ENCODE peak calls at places on chromosomes 12 and 14, in five cellular contexts. One of them, this sample, is unnamed.

GRCh38 chr14:21874946-21875345 is 201.3 kb upstream of the OR4E1 start:
- DNase-seq in HepG2: no peak
- DNase-seq in H1: no peak
- DNase-seq in A549: no peak
- DNase-seq in K562: no peak
- DNase-seq in this sample: no peak

GRCh38 chr12:110862331-110862730 is 15.5 kb downstream of the CCDC63 start:
- DNase-seq in HepG2: no peak
- DNase-seq in H1: no peak
- DNase-seq in A549: no peak
- DNase-seq in K562: no peak
- DNase-seq in this sample: no peak

GRCh38 chr12:20883288-20883687 is 72.8 kb downstream of the SLCO1B3 start:
- DNase-seq in HepG2: no peak
- DNase-seq in H1: no peak
- DNase-seq in A549: peak; percentile 71
- DNase-seq in K562: no peak
- DNase-seq in this sample: peak; percentile 88

GRCh38 chr14:101230161-101230850 is 326.8 kb upstream of the RTL1 start:
- DNase-seq in HepG2: no peak
- DNase-seq in H1: no peak
- DNase-seq in A549: peak; percentile 84
- DNase-seq in K562: peak; percentile 23
- DNase-seq in this sample: no peak

GRCh38 chr12:90572778-90573177 is 382.2 kb downstream of the CCER1 start:
- DNase-seq in HepG2: no peak
- DNase-seq in H1: no peak
- DNase-seq in A549: no peak
- DNase-seq in K562: no peak
- DNase-seq in this sample: no peak

GRCh38 chr14:85402546-85403162 is 127.3 kb upstream of the FLRT2 start:
- DNase-seq in HepG2: no peak
- DNase-seq in H1: no peak
- DNase-seq in A549: no peak
- DNase-seq in K562: no peak
- DNase-seq in this sample: peak; percentile 89

GRCh38 chr14:100738269-100738691 is 11.6 kb downstream of the DLK1 start:
- DNase-seq in HepG2: no peak
- DNase-seq in H1: no peak
- DNase-seq in A549: no peak
- DNase-seq in K562: no peak
- DNase-seq in this sample: no peak

GRCh38 chr12:92363295-92364146 is 217.9 kb upstream of the BTG1 start:
- DNase-seq in HepG2: no peak
- DNase-seq in H1: no peak
- DNase-seq in A549: no peak
- DNase-seq in K562: peak; percentile 62
- DNase-seq in this sample: peak; percentile 31

GRCh38 chr12:5882511-5883185 is 62.4 kb downstream of the ANO2 start:
- DNase-seq in HepG2: no peak
- DNase-seq in H1: no peak
- DNase-seq in A549: no peak
- DNase-seq in K562: peak; percentile 34
- DNase-seq in this sample: no peak

GRCh38 chr12:93798279-93798678 is 121.1 kb downstream of the CRADD start:
- DNase-seq in HepG2: no peak
- DNase-seq in H1: no peak
- DNase-seq in A549: no peak
- DNase-seq in K562: no peak
- DNase-seq in this sample: no peak

GRCh38 chr12:86727151-86727550 is 471.0 kb upstream of the MGAT4C start:
- DNase-seq in HepG2: no peak
- DNase-seq in H1: no peak
- DNase-seq in A549: peak; percentile 47
- DNase-seq in K562: no peak
- DNase-seq in this sample: peak; percentile 87

GRCh38 chr12:9906888-9907287 is 25.3 kb downstream of the CLEC2A start:
- DNase-seq in HepG2: no peak
- DNase-seq in H1: no peak
- DNase-seq in A549: no peak
- DNase-seq in K562: no peak
- DNase-seq in this sample: no peak

GRCh38 chr12:100593490-100593889 is 20.0 kb downstream of the GAS2L3 start:
- DNase-seq in HepG2: peak; percentile 65
- DNase-seq in H1: no peak
- DNase-seq in A549: no peak
- DNase-seq in K562: no peak
- DNase-seq in this sample: peak; percentile 46

GRCh38 chr14:103031566-103031911 is 25.8 kb downstream of the CDC42BPB start:
- DNase-seq in HepG2: no peak
- DNase-seq in H1: no peak
- DNase-seq in A549: no peak
- DNase-seq in K562: no peak
- DNase-seq in this sample: no peak

GRCh38 chr12:27013606-27014084 is 539 bp downstream of the TM7SF3 start:
- DNase-seq in HepG2: no peak
- DNase-seq in H1: no peak
- DNase-seq in A549: peak; percentile 40
- DNase-seq in K562: peak; percentile 45
- DNase-seq in this sample: peak; percentile 55

GRCh38 chr14:74712499-74713394 is at the start of the genes AREL1 and FCF1:
- DNase-seq in HepG2: peak; percentile 90
- DNase-seq in H1: peak; percentile 29
- DNase-seq in A549: peak; percentile 89
- DNase-seq in K562: peak; percentile 91
- DNase-seq in this sample: peak; percentile 87
- TF ChIP-seq POLR2A in HepG2: peak; percentile 84
- TF ChIP-seq POLR2A in H1: peak; percentile 91
- TF ChIP-seq POLR2A in A549: peak; percentile 73
- TF ChIP-seq POLR2A in K562: peak; percentile 82
- TF ChIP-seq POLR2A in this sample: peak; percentile 75

GRCh38 chr12:47877081-47877480 is 27.7 kb downstream of the VDR start:
- DNase-seq in HepG2: no peak
- DNase-seq in H1: no peak
- DNase-seq in A549: no peak
- DNase-seq in K562: no peak
- DNase-seq in this sample: no peak
- TF ChIP-seq JUN in HepG2: no peak
- TF ChIP-seq JUN in H1: no peak
- TF ChIP-seq JUN in A549: no peak
- TF ChIP-seq JUN in K562: no peak
- TF ChIP-seq JUN in this sample: no peak

GRCh38 chr12:69359531-69360347 is at the start of gene YEATS4:
- DNase-seq in HepG2: peak; percentile 95
- DNase-seq in H1: peak; percentile 65
- DNase-seq in A549: peak; percentile 96
- DNase-seq in K562: peak; percentile 95
- DNase-seq in this sample: peak; percentile 92
- TF ChIP-seq POLR2A in HepG2: peak; percentile 86
- TF ChIP-seq POLR2A in H1: peak; percentile 91
- TF ChIP-seq POLR2A in A549: peak; percentile 87
- TF ChIP-seq POLR2A in K562: peak; percentile 95
- TF ChIP-seq POLR2A in this sample: peak; percentile 68

DNA sequence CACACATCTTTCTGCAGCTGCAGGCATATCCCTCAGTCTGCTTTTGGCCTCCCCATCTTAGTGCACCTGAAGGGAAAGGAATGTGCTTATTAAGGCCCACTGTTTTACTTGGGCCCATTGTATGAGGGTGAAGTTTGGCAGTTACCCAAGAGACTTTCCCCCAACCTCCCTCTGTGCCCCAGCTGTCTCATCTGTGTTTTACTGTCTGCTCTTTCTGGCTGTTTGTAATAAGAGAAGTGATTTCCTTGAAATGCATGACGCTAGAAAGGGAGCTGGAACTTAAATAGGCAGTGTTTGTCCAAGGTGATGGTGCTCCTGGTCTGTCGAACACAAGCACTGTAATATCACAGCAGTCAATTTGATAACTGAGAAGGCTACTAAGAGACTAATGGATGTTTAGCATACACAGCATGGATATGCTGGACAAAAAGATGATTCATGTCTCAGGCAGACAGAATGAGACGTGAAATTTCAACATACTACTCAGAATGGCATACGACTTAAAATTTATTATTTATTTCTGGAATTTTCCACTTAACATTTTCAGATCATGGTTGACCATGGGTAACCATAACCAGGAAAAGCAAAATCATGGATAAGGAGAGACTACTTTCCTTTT is 43.6 kb downstream of the FSCB start:
- DNase-seq in HepG2: no peak
- DNase-seq in H1: no peak
- DNase-seq in A549: no peak
- DNase-seq in K562: no peak
- DNase-seq in this sample: no peak
- TF ChIP-seq JUN in HepG2: no peak
- TF ChIP-seq JUN in H1: no peak
- TF ChIP-seq JUN in A549: no peak
- TF ChIP-seq JUN in K562: no peak
- TF ChIP-seq JUN in this sample: no peak

GRCh38 chr12:132154341-132154761 is 10.1 kb downstream of the NOC4L start:
- DNase-seq in HepG2: peak; percentile 33
- DNase-seq in H1: no peak
- DNase-seq in A549: no peak
- DNase-seq in K562: no peak
- DNase-seq in this sample: no peak

GRCh38 chr12:132152411-132152821 is 8.2 kb downstream of the NOC4L start:
- DNase-seq in HepG2: no peak
- DNase-seq in H1: no peak
- DNase-seq in A549: no peak
- DNase-seq in K562: no peak
- DNase-seq in this sample: no peak

GRCh38 chr12:132152921-132153321 is 8.7 kb downstream of the NOC4L start:
- DNase-seq in HepG2: no peak
- DNase-seq in H1: no peak
- DNase-seq in A549: no peak
- DNase-seq in K562: no peak
- DNase-seq in this sample: no peak

GRCh38 chr12:132154941-132155770 is 10.9 kb downstream of the NOC4L start:
- DNase-seq in HepG2: no peak
- DNase-seq in H1: no peak
- DNase-seq in A549: peak; percentile 36
- DNase-seq in K562: no peak
- DNase-seq in this sample: no peak

DNA sequence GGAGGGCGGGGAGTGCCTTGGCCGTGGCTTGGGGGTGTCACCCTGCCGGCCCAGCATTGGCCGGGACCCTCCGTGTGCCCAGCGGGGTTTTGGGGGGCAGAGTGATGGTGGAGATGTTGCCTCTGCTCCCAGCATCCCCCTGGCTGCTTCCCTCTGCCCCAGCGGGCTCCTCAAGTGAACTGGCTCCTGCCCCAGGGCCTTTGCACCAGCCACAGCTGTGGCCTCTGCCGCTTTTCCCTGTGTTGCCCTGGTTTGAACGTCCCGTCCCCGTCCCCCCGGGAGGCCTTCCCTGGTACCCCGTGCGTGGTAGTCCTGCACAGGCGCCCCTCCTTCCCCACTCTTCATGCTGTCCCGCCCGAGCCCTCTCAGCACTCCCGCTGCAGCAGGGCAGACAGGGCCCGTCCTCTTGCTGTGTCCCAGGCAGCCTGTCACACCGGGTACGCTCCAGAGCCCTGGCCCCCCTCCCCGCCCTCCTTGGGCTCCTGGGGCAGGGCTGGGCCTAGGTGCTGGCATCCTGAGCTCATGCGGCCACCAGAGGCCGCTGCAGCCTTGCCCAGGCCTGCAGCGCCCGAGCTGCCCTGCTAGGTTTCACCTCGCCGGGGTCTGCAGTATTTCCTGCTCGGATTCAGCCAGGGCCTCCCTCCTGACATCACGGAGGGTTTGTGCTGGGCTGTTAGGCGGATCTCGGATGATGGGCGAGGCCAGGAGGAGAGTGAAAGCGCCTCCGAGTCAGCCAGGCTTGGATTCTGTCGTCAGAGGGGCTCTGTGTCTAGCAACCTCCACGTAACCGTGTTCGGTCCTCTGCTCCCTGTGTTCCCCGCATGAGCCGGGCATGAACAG is 9.5 kb downstream of the NOC4L start:
- DNase-seq in HepG2: peak; percentile 63
- DNase-seq in H1: peak; percentile 77
- DNase-seq in A549: peak; percentile 82
- DNase-seq in K562: peak; percentile 64
- DNase-seq in this sample: peak; percentile 53
- TF ChIP-seq POLR2A in HepG2: no peak
- TF ChIP-seq POLR2A in H1: no peak
- TF ChIP-seq POLR2A in A549: no peak
- TF ChIP-seq POLR2A in K562: no peak
- TF ChIP-seq POLR2A in this sample: no peak

GRCh38 chr12:25372002-25372401 is 121.3 kb upstream of the KRAS start:
- DNase-seq in HepG2: no peak
- DNase-seq in H1: no peak
- DNase-seq in A549: no peak
- DNase-seq in K562: no peak
- DNase-seq in this sample: no peak
- TF ChIP-seq JUN in HepG2: no peak
- TF ChIP-seq JUN in H1: no peak
- TF ChIP-seq JUN in A549: no peak
- TF ChIP-seq JUN in K562: no peak
- TF ChIP-seq JUN in this sample: no peak

GRCh38 chr12:53483225-53483978 is 15.9 kb downstream of the MAP3K12 start:
- DNase-seq in HepG2: no peak
- DNase-seq in H1: no peak
- DNase-seq in A549: no peak
- DNase-seq in K562: no peak
- DNase-seq in this sample: no peak

GRCh38 chr12:53483979-53484377 is 15.3 kb downstream of the MAP3K12 start:
- DNase-seq in HepG2: no peak
- DNase-seq in H1: no peak
- DNase-seq in A549: no peak
- DNase-seq in K562: no peak
- DNase-seq in this sample: no peak

GRCh38 chr12:53486730-53487487 is 12.3 kb downstream of the MAP3K12 start:
- DNase-seq in HepG2: no peak
- DNase-seq in H1: no peak
- DNase-seq in A549: no peak
- DNase-seq in K562: no peak
- DNase-seq in this sample: no peak

GRCh38 chr12:53484686-53485567 is 14.3 kb downstream of the MAP3K12 start:
- DNase-seq in HepG2: no peak
- DNase-seq in H1: no peak
- DNase-seq in A549: no peak
- DNase-seq in K562: no peak
- DNase-seq in this sample: no peak

GRCh38 chr12:53485955-53486729 is 13.1 kb downstream of the MAP3K12 start:
- DNase-seq in HepG2: no peak
- DNase-seq in H1: no peak
- DNase-seq in A549: no peak
- DNase-seq in K562: no peak
- DNase-seq in this sample: no peak
- TF ChIP-seq POLR2A in HepG2: no peak
- TF ChIP-seq POLR2A in H1: no peak
- TF ChIP-seq POLR2A in A549: no peak
- TF ChIP-seq POLR2A in K562: no peak
- TF ChIP-seq POLR2A in this sample: no peak

GRCh38 chr12:69566603-69567002 is 18.7 kb upstream of the CCT2 start:
- DNase-seq in HepG2: no peak
- DNase-seq in H1: no peak
- DNase-seq in A549: no peak
- DNase-seq in K562: no peak
- DNase-seq in this sample: no peak
- TF ChIP-seq JUN in HepG2: no peak
- TF ChIP-seq JUN in H1: no peak
- TF ChIP-seq JUN in A549: no peak
- TF ChIP-seq JUN in K562: no peak
- TF ChIP-seq JUN in this sample: no peak